ENCODE peak calls at places on chromosomes 1 and 21, in six cellular contexts. C, Y, M, A, J and H are unnamed samples.

GRCh38 chr1:88946845-88947244 is 45.6 kb downstream of the KYAT3 start:
- DNase-seq in C (no peak), Y (no peak), M (no peak), A (no peak), J (no peak), H (no peak)

GRCh38 chr1:246032111-246032551 is 474.9 kb downstream of the SMYD3 start:
- DNase-seq in C (no peak), Y (no peak), M (peak), A (peak), J (no peak), H (no peak)

GRCh38 chr1:56268519-56268918 is 310.8 kb downstream of the PLPP3 start:
- DNase-seq in C (no peak), Y (no peak), M (no peak), A (no peak), J (no peak), H (no peak)

GRCh38 chr1:79161077-79161476 is 154.5 kb upstream of the ADGRL4 start:
- DNase-seq in C (no peak), Y (no peak), M (no peak), A (no peak), J (no peak), H (no peak)

GRCh38 chr1:79005945-79006344 is 585 bp downstream of the ADGRL4 start:
- DNase-seq in C (no peak), Y (no peak), M (no peak), A (no peak), J (no peak), H (no peak)

GRCh38 chr1:156815307-156815826 is 1.3 kb downstream of the SH2D2A start:
- DNase-seq in C (no peak), Y (no peak), M (no peak), A (peak), J (no peak), H (no peak)

GRCh38 chr1:199792874-199793273 is 234.6 kb upstream of the NR5A2 start:
- DNase-seq in C (no peak), Y (no peak), M (no peak), A (no peak), J (no peak), H (no peak)

GRCh38 chr1:86507935-86508582 is 38.8 kb upstream of the CLCA4 start:
- DNase-seq in C (peak), Y (no peak), M (no peak), A (peak), J (no peak), H (peak)

GRCh38 chr1:195376190-195376589 is 1232.0 kb downstream of the KCNT2 start:
- DNase-seq in C (no peak), Y (no peak), M (no peak), A (peak), J (no peak), H (peak)

GRCh38 chr1:116855788-116856187 is 53.9 kb upstream of the PTGFRN start:
- DNase-seq in C (no peak), Y (no peak), M (no peak), A (no peak), J (no peak), H (no peak)

GRCh38 chr1:76687324-76688018 is 179.8 kb upstream of the ST6GALNAC5 start:
- DNase-seq in C (no peak), Y (no peak), M (no peak), A (no peak), J (no peak), H (no peak)

GRCh38 chr1:68433386-68433785 is 16.4 kb downstream of the RPE65 start:
- DNase-seq in C (no peak), Y (no peak), M (no peak), A (no peak), J (no peak), H (no peak)

GRCh38 chr1:17575786-17576584 is 36.5 kb downstream of the ARHGEF10L start:
- DNase-seq in C (no peak), Y (no peak), M (no peak), A (no peak), J (no peak), H (no peak)

GRCh38 chr1:157377216-157377821 is 175.0 kb downstream of the FCRL5 start:
- DNase-seq in C (peak), Y (no peak), M (no peak), A (peak), J (no peak), H (peak)

GRCh38 chr1:37602750-37603694 is 7.3 kb upstream of the GNL2 start:
- DNase-seq in C (peak), Y (no peak), M (peak), A (peak), J (peak), H (peak)

GRCh38 chr1:108080448-108080847 is 115.5 kb upstream of the VAV3 start:
- DNase-seq in C (no peak), Y (no peak), M (no peak), A (no peak), J (no peak), H (no peak)

GRCh38 chr21:37073417-37074194 is 552 bp downstream of the TTC3 start:
- DNase-seq in C (no peak), Y (peak), M (peak), A (no peak), J (peak), H (peak)

GRCh38 chr1:58927026-58927721 is 143.3 kb upstream of the JUN start:
- DNase-seq in C (no peak), Y (no peak), M (no peak), A (no peak), J (no peak), H (no peak)

GRCh38 chr1:220791287-220791686 is 4.6 kb downstream of the MTARC1 start:
- DNase-seq in C (no peak), Y (no peak), M (no peak), A (no peak), J (no peak), H (no peak)

GRCh38 chr1:219660666-219661463 is 48.0 kb upstream of the ZC3H11B start:
- DNase-seq in C (peak), Y (peak), M (peak), A (peak), J (no peak), H (peak)

GRCh38 chr1:234272656-234273312 is 100.5 kb upstream of the COA6 start:
- DNase-seq in C (no peak), Y (no peak), M (no peak), A (no peak), J (no peak), H (no peak)

GRCh38 chr1:7617826-7618225 is 153.3 kb upstream of the VAMP3 start:
- DNase-seq in C (no peak), Y (peak), M (no peak), A (no peak), J (no peak), H (no peak)

GRCh38 chr1:10832703-10833102 is 36.3 kb upstream of the CASZ1 start:
- DNase-seq in C (no peak), Y (no peak), M (no peak), A (no peak), J (no peak), H (no peak)